ENCODE peak calls at places on chromosomes 12 and 14, in seven cellular contexts. B is body of pancreas; W is heart left ventricle; O is naive thymus-derived CD4-positive, alpha-beta T cell; I is osteoblast; T is tibial artery; R is lung. H is an unnamed sample.

GRCh38 chr14:79605863-79606262 is 605.4 kb downstream of the DIO2 start:
- DNase-seq in O (no peak), I (no peak), B (no peak), R (no peak), W (no peak), T (no peak), H (no peak)

GRCh38 chr12:52876371-52876770 is 27.6 kb upstream of the KRT78 start:
- DNase-seq in T (no peak), R (no peak), B (no peak), I (peak; percentile 71), O (no peak), W (peak; percentile 62), H (no peak)

GRCh38 chr14:54782803-54783659 is 119.6 kb downstream of the GCH1 start:
- DNase-seq in T (no peak), B (no peak), R (no peak), W (no peak), O (no peak), I (no peak), H (no peak)

GRCh38 chr12:88600272-88600671 is 20.0 kb upstream of the KITLG start:
- DNase-seq in T (no peak), R (no peak), I (peak; percentile 15), B (no peak), W (no peak), O (no peak), H (no peak)

GRCh38 chr12:71973687-71974086 is 35.0 kb downstream of the TPH2 start:
- DNase-seq in B (no peak), T (no peak), W (no peak), I (no peak), O (no peak), R (no peak), H (no peak)

GRCh38 chr14:76977793-76978730 is 50.4 kb downstream of the IRF2BPL start:
- DNase-seq in R (peak; percentile 68), B (no peak), T (peak; percentile 78), O (peak; percentile 74), I (no peak), W (peak; percentile 50), H (no peak)

GRCh38 chr12:124874988-124875802 is 11.5 kb upstream of the SCARB1 start:
- DNase-seq in B (no peak), I (peak; percentile 64), R (no peak), W (no peak), T (no peak), O (no peak), H (no peak)

GRCh38 chr12:103771466-103771865 is 69.6 kb downstream of the NT5DC3 start:
- DNase-seq in W (no peak), T (no peak), R (peak; percentile 36), O (no peak), I (no peak), B (peak; percentile 36), H (no peak)

GRCh38 chr14:100612879-100613455 is 25.8 kb upstream of the BEGAIN start:
- DNase-seq in W (peak; percentile 2), T (peak; percentile 27), R (no peak), B (no peak), I (peak; percentile 34), O (no peak), H (no peak)

GRCh38 chr12:124456652-124457152 is 110.7 kb downstream of the NCOR2 start:
- DNase-seq in I (no peak), O (peak; percentile 19), B (no peak), W (no peak), R (peak; percentile 39), T (peak; percentile 75), H (no peak)

GRCh38 chr14:61625171-61625570 is 70.1 kb upstream of the HIF1A start:
- DNase-seq in B (no peak), R (no peak), T (no peak), O (no peak), I (no peak), W (no peak), H (no peak)

GRCh38 chr14:73725116-73726024 is 11.2 kb upstream of the PNMA1 start:
- DNase-seq in I (peak; percentile 83), O (no peak), W (peak; percentile 41), R (no peak), T (peak; percentile 71), B (no peak), H (no peak)

GRCh38 chr14:91413547-91414474 is 3.8 kb downstream of the CCDC88C start:
- DNase-seq in I (no peak), W (no peak), R (peak; percentile 79), T (no peak), B (peak; percentile 93), O (peak; percentile 39), H (no peak)

GRCh38 chr12:76697849-76698248 is 66.1 kb upstream of the ZDHHC17 start:
- DNase-seq in T (no peak), R (no peak), I (no peak), W (no peak), O (no peak), B (no peak), H (no peak)

GRCh38 chr14:77565289-77566081 is 51.0 kb downstream of the SPTLC2 start:
- DNase-seq in R (no peak), T (no peak), W (no peak), B (no peak), I (no peak), O (no peak), H (no peak)

GRCh38 chr12:124273630-124274029 is 21.3 kb upstream of the RFLNA start:
- DNase-seq in O (no peak), W (no peak), R (no peak), I (peak; percentile 88), T (no peak), B (no peak), H (no peak)

GRCh38 chr14:61112506-61112905 is 131.5 kb downstream of the SLC38A6 start:
- DNase-seq in O (no peak), B (no peak), W (no peak), R (no peak), T (no peak), I (no peak), H (no peak)

GRCh38 chr14:30608533-30609006 is 13.5 kb upstream of the SCFD1 start:
- DNase-seq in T (no peak), B (no peak), O (no peak), I (no peak), W (no peak), R (no peak), H (no peak)

GRCh38 chr12:67517181-67517887 is 131.2 kb upstream of the DYRK2 start:
- DNase-seq in W (peak; percentile 31), T (peak; percentile 65), R (no peak), I (no peak), B (peak; percentile 76), O (no peak), H (no peak)

GRCh38 chr12:54956818-54957641 is 27.5 kb downstream of the TESPA1 start:
- DNase-seq in O (no peak), I (no peak), R (no peak), W (no peak), B (no peak), T (no peak), H (no peak)

GRCh38 chr12:54950071-54950727 is 34.4 kb downstream of the TESPA1 start:
- DNase-seq in R (no peak), I (peak; percentile 19), O (no peak), W (no peak), T (no peak), B (no peak), H (no peak)

GRCh38 chr12:54958048-54958658 is 26.4 kb downstream of the TESPA1 start:
- DNase-seq in B (peak; percentile 50), T (no peak), O (peak; percentile 66), R (peak; percentile 48), W (no peak), I (peak; percentile 80), H (peak; percentile 91)

GRCh38 chr12:54956322-54956721 is 28.2 kb downstream of the TESPA1 start:
- DNase-seq in O (no peak), W (no peak), B (no peak), I (no peak), T (no peak), R (no peak), H (no peak)

DNA sequence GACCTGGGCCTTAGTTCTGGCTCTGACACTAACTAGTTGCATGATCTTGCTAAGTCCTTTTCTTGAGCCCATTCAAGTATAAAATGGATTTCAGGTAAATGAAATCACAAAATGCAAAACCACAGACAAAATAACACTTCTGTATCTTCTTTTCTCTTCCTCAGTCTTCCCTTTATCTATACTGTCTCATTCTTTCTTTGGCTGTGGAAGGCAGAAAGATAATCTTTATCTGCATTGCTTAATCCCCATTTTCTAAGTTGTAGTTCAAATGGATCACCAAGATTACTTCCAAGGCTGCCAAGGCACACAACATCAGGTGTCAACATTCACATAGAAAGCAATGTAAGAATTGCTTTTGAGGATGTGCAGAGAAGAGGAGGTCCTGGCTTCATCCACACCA is 30.3 kb downstream of the TESPA1 start:
- DNase-seq in O (no peak), T (no peak), B (no peak), W (no peak), I (no peak), R (no peak), H (no peak)
- H3K36me3 ChIP-seq in O (peaks cover 43% of the 10 kb centered on the region), T (no peaks in the 10 kb centered on the region), B (no peaks in the 10 kb centered on the region), W (no peaks in the 10 kb centered on the region), I (no peaks in the 10 kb centered on the region), R (no peaks in the 10 kb centered on the region), H (no peaks in the 10 kb centered on the region)

GRCh38 chr12:14907953-14908352 is 22.3 kb upstream of the MGP start:
- DNase-seq in T (no peak), B (no peak), O (no peak), W (no peak), I (no peak), R (no peak), H (no peak)
- H3K36me3 ChIP-seq in T (no peaks in the 10 kb centered on the region), B (peaks cover 4% of the 10 kb centered on the region), O (peaks cover 15% of the 10 kb centered on the region), W (no peaks in the 10 kb centered on the region), I (no peaks in the 10 kb centered on the region), R (no peaks in the 10 kb centered on the region), H (no peaks in the 10 kb centered on the region)

DNA sequence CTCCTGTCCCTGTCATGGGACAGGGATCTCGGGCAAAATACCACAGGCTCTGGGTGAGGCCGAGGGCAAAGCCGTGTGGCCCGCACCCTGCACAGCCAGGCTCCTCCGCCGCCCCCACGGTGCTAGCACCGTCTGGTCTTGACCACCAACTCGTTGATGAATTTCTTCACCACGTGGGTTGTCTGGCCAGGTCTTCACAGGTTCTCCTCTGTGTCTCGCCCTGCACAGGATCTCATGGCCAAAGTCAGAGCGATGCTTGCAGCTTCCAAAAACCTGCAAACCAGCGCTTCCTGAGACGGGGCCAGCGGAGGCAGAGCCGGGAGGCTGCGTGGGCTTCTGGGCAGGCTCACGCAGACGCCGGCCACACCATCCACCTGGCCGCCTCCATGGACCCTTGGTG is 29.0 kb upstream of the MMP17 start:
- DNase-seq in O (no peak), R (no peak), I (no peak), T (no peak), B (no peak), W (no peak), H (no peak)
- H3K36me3 ChIP-seq in O (peaks cover 73% of the 10 kb centered on the region), R (peaks cover 13% of the 10 kb centered on the region), I (peaks cover 9% of the 10 kb centered on the region), T (peaks cover 65% of the 10 kb centered on the region), B (peaks cover 14% of the 10 kb centered on the region), W (peaks cover 70% of the 10 kb centered on the region), H (no peaks in the 10 kb centered on the region)

GRCh38 chr12:122862110-122862634 is 26.9 kb downstream of the HIP1R start:
- DNase-seq in T (peak; percentile 44), O (no peak), R (no peak), W (peak; percentile 31), I (peak; percentile 91), B (no peak), H (no peak)

GRCh38 chr12:122860854-122861585 is 25.8 kb downstream of the HIP1R start:
- DNase-seq in I (peak; percentile 83), T (peak; percentile 65), B (no peak), O (no peak), W (peak; percentile 22), R (no peak), H (no peak)

GRCh38 chr12:122860052-122860853 is 25.0 kb downstream of the HIP1R start:
- DNase-seq in R (peak; percentile 89), I (peak; percentile 99), B (peak; percentile 91), O (peak; percentile 76), T (peak; percentile 89), W (peak; percentile 91), H (no peak)

GRCh38 chr12:122862872-122863701 is 27.8 kb downstream of the HIP1R start:
- DNase-seq in I (peak; percentile 89), T (peak; percentile 63), O (no peak), B (no peak), R (peak; percentile 72), W (peak; percentile 36), H (no peak)

GRCh38 chr12:122861586-122861970 is 26.3 kb downstream of the HIP1R start:
- DNase-seq in I (peak; percentile 78), O (no peak), B (no peak), T (no peak), W (peak; percentile 23), R (no peak), H (no peak)
- H3K36me3 ChIP-seq in I (peaks cover 12% of the 10 kb centered on the region), O (peaks cover 85% of the 10 kb centered on the region), B (peaks cover 6% of the 10 kb centered on the region), T (peaks cover 34% of the 10 kb centered on the region), W (peaks cover 29% of the 10 kb centered on the region), R (no peaks in the 10 kb centered on the region), H (peaks cover 5% of the 10 kb centered on the region)